ENCODE peak calls at places on chromosomes 1 and 21, in ten cellular contexts. One of them, this sample, is unnamed.

GRCh38 chr21:25424674-25425073 is 182.6 kb downstream of the MRPL39 start:
- DNase-seq in T-cell: no peak
- DNase-seq in SW480: no peak
- DNase-seq in stomach: no peak
- DNase-seq in stimulated activated CD4-positive, alpha-beta T cell treated with anti-CD3 and anti-CD28 coated beads, Interleukin-4, amount 100 ng/mL, for 24 hours: no peak
- DNase-seq in central memory CD4-positive, alpha-beta T cell: no peak
- DNase-seq in type B pancreatic cell: no peak
- DNase-seq in KBM-7: no peak
- DNase-seq in Right ventricle myocardium superior: no peak
- DNase-seq in HCT116: no peak
- DNase-seq in this sample: no peak

GRCh38 chr1:183443025-183443424 is 24.8 kb upstream of the NMNAT2 start:
- DNase-seq in T-cell: no peak
- DNase-seq in SW480: no peak
- DNase-seq in stomach: no peak
- DNase-seq in stimulated activated CD4-positive, alpha-beta T cell treated with anti-CD3 and anti-CD28 coated beads, Interleukin-4, amount 100 ng/mL, for 24 hours: no peak
- DNase-seq in central memory CD4-positive, alpha-beta T cell: no peak
- DNase-seq in type B pancreatic cell: no peak
- DNase-seq in KBM-7: no peak
- DNase-seq in Right ventricle myocardium superior: no peak
- DNase-seq in HCT116: no peak
- DNase-seq in this sample: no peak

GRCh38 chr1:218933526-218933925 is 240.2 kb upstream of the LYPLAL1 start:
- DNase-seq in T-cell: no peak
- DNase-seq in SW480: no peak
- DNase-seq in stomach: no peak
- DNase-seq in stimulated activated CD4-positive, alpha-beta T cell treated with anti-CD3 and anti-CD28 coated beads, Interleukin-4, amount 100 ng/mL, for 24 hours: no peak
- DNase-seq in central memory CD4-positive, alpha-beta T cell: no peak
- DNase-seq in type B pancreatic cell: no peak
- DNase-seq in KBM-7: no peak
- DNase-seq in Right ventricle myocardium superior: no peak
- DNase-seq in HCT116: no peak
- DNase-seq in this sample: no peak

GRCh38 chr21:40707271-40707670 is 139.7 kb downstream of the DSCAM start:
- DNase-seq in T-cell: no peak
- DNase-seq in SW480: peak
- DNase-seq in stomach: no peak
- DNase-seq in stimulated activated CD4-positive, alpha-beta T cell treated with anti-CD3 and anti-CD28 coated beads, Interleukin-4, amount 100 ng/mL, for 24 hours: no peak
- DNase-seq in central memory CD4-positive, alpha-beta T cell: no peak
- DNase-seq in type B pancreatic cell: no peak
- DNase-seq in KBM-7: no peak
- DNase-seq in Right ventricle myocardium superior: no peak
- DNase-seq in HCT116: no peak
- DNase-seq in this sample: no peak

GRCh38 chr1:85894651-85895050 is 186.4 kb upstream of the ZNHIT6 start:
- DNase-seq in T-cell: no peak
- DNase-seq in SW480: no peak
- DNase-seq in stomach: no peak
- DNase-seq in stimulated activated CD4-positive, alpha-beta T cell treated with anti-CD3 and anti-CD28 coated beads, Interleukin-4, amount 100 ng/mL, for 24 hours: no peak
- DNase-seq in central memory CD4-positive, alpha-beta T cell: no peak
- DNase-seq in type B pancreatic cell: no peak
- DNase-seq in KBM-7: peak
- DNase-seq in Right ventricle myocardium superior: peak
- DNase-seq in HCT116: peak
- DNase-seq in this sample: no peak

GRCh38 chr1:26475989-26476388 is 3.7 kb downstream of the HMGN2 start:
- DNase-seq in T-cell: no peak
- DNase-seq in SW480: no peak
- DNase-seq in stomach: no peak
- DNase-seq in stimulated activated CD4-positive, alpha-beta T cell treated with anti-CD3 and anti-CD28 coated beads, Interleukin-4, amount 100 ng/mL, for 24 hours: no peak
- DNase-seq in central memory CD4-positive, alpha-beta T cell: no peak
- DNase-seq in type B pancreatic cell: no peak
- DNase-seq in KBM-7: no peak
- DNase-seq in Right ventricle myocardium superior: no peak
- DNase-seq in HCT116: no peak
- DNase-seq in this sample: no peak

GRCh38 chr1:9652379-9653194 is 1.1 kb downstream of the PIK3CD start:
- DNase-seq in T-cell: peak
- DNase-seq in SW480: no peak
- DNase-seq in stomach: peak
- DNase-seq in stimulated activated CD4-positive, alpha-beta T cell treated with anti-CD3 and anti-CD28 coated beads, Interleukin-4, amount 100 ng/mL, for 24 hours: peak
- DNase-seq in central memory CD4-positive, alpha-beta T cell: peak
- DNase-seq in type B pancreatic cell: no peak
- DNase-seq in KBM-7: peak
- DNase-seq in Right ventricle myocardium superior: peak
- DNase-seq in HCT116: no peak
- DNase-seq in this sample: peak

GRCh38 chr1:37498872-37499617 is 15.5 kb downstream of the MEAF6 start:
- DNase-seq in T-cell: no peak
- DNase-seq in SW480: no peak
- DNase-seq in stomach: peak
- DNase-seq in stimulated activated CD4-positive, alpha-beta T cell treated with anti-CD3 and anti-CD28 coated beads, Interleukin-4, amount 100 ng/mL, for 24 hours: no peak
- DNase-seq in central memory CD4-positive, alpha-beta T cell: no peak
- DNase-seq in type B pancreatic cell: no peak
- DNase-seq in KBM-7: no peak
- DNase-seq in Right ventricle myocardium superior: no peak
- DNase-seq in HCT116: no peak
- DNase-seq in this sample: no peak

GRCh38 chr1:48869116-48869893 is 92.6 kb upstream of the BEND5 start:
- DNase-seq in T-cell: no peak
- DNase-seq in SW480: no peak
- DNase-seq in stomach: no peak
- DNase-seq in stimulated activated CD4-positive, alpha-beta T cell treated with anti-CD3 and anti-CD28 coated beads, Interleukin-4, amount 100 ng/mL, for 24 hours: no peak
- DNase-seq in central memory CD4-positive, alpha-beta T cell: no peak
- DNase-seq in type B pancreatic cell: no peak
- DNase-seq in KBM-7: peak
- DNase-seq in Right ventricle myocardium superior: no peak
- DNase-seq in HCT116: no peak
- DNase-seq in this sample: no peak

GRCh38 chr1:178223289-178223688 is 129.4 kb downstream of the RASAL2 start:
- DNase-seq in T-cell: no peak
- DNase-seq in SW480: no peak
- DNase-seq in stomach: no peak
- DNase-seq in stimulated activated CD4-positive, alpha-beta T cell treated with anti-CD3 and anti-CD28 coated beads, Interleukin-4, amount 100 ng/mL, for 24 hours: no peak
- DNase-seq in central memory CD4-positive, alpha-beta T cell: no peak
- DNase-seq in type B pancreatic cell: no peak
- DNase-seq in KBM-7: no peak
- DNase-seq in Right ventricle myocardium superior: no peak
- DNase-seq in HCT116: no peak
- DNase-seq in this sample: no peak

GRCh38 chr1:244761279-244761678 is 74.2 kb upstream of the COX20 start:
- DNase-seq in T-cell: no peak
- DNase-seq in SW480: no peak
- DNase-seq in stomach: no peak
- DNase-seq in stimulated activated CD4-positive, alpha-beta T cell treated with anti-CD3 and anti-CD28 coated beads, Interleukin-4, amount 100 ng/mL, for 24 hours: no peak
- DNase-seq in central memory CD4-positive, alpha-beta T cell: no peak
- DNase-seq in type B pancreatic cell: no peak
- DNase-seq in KBM-7: peak
- DNase-seq in Right ventricle myocardium superior: no peak
- DNase-seq in HCT116: no peak
- DNase-seq in this sample: no peak

GRCh38 chr1:19563336-19564097 is 78.2 kb upstream of the CAPZB start:
- DNase-seq in T-cell: no peak
- DNase-seq in SW480: no peak
- DNase-seq in stomach: peak
- DNase-seq in stimulated activated CD4-positive, alpha-beta T cell treated with anti-CD3 and anti-CD28 coated beads, Interleukin-4, amount 100 ng/mL, for 24 hours: no peak
- DNase-seq in central memory CD4-positive, alpha-beta T cell: no peak
- DNase-seq in type B pancreatic cell: no peak
- DNase-seq in KBM-7: no peak
- DNase-seq in Right ventricle myocardium superior: peak
- DNase-seq in HCT116: no peak
- DNase-seq in this sample: no peak

GRCh38 chr1:36151845-36152203 is 2.5 kb upstream of the TRAPPC3 start:
- DNase-seq in T-cell: peak
- DNase-seq in SW480: no peak
- DNase-seq in stomach: no peak
- DNase-seq in stimulated activated CD4-positive, alpha-beta T cell treated with anti-CD3 and anti-CD28 coated beads, Interleukin-4, amount 100 ng/mL, for 24 hours: peak
- DNase-seq in central memory CD4-positive, alpha-beta T cell: peak
- DNase-seq in type B pancreatic cell: no peak
- DNase-seq in KBM-7: peak
- DNase-seq in Right ventricle myocardium superior: peak
- DNase-seq in HCT116: no peak
- DNase-seq in this sample: peak

GRCh38 chr1:150576794-150577556 is 2.4 kb downstream of the MCL1 start:
- DNase-seq in T-cell: no peak
- DNase-seq in SW480: no peak
- DNase-seq in stomach: no peak
- DNase-seq in stimulated activated CD4-positive, alpha-beta T cell treated with anti-CD3 and anti-CD28 coated beads, Interleukin-4, amount 100 ng/mL, for 24 hours: no peak
- DNase-seq in central memory CD4-positive, alpha-beta T cell: no peak
- DNase-seq in type B pancreatic cell: no peak
- DNase-seq in KBM-7: no peak
- DNase-seq in Right ventricle myocardium superior: no peak
- DNase-seq in HCT116: no peak
- DNase-seq in this sample: no peak

GRCh38 chr21:33238565-33239255 is 9.0 kb downstream of the IFNAR2 start:
- DNase-seq in T-cell: no peak
- DNase-seq in SW480: no peak
- DNase-seq in stomach: no peak
- DNase-seq in stimulated activated CD4-positive, alpha-beta T cell treated with anti-CD3 and anti-CD28 coated beads, Interleukin-4, amount 100 ng/mL, for 24 hours: no peak
- DNase-seq in central memory CD4-positive, alpha-beta T cell: peak
- DNase-seq in type B pancreatic cell: no peak
- DNase-seq in KBM-7: no peak
- DNase-seq in Right ventricle myocardium superior: no peak
- DNase-seq in HCT116: no peak
- DNase-seq in this sample: peak

GRCh38 chr1:48182441-48182840 is 40.1 kb upstream of the SLC5A9 start:
- DNase-seq in T-cell: no peak
- DNase-seq in SW480: peak
- DNase-seq in stomach: no peak
- DNase-seq in stimulated activated CD4-positive, alpha-beta T cell treated with anti-CD3 and anti-CD28 coated beads, Interleukin-4, amount 100 ng/mL, for 24 hours: no peak
- DNase-seq in central memory CD4-positive, alpha-beta T cell: no peak
- DNase-seq in type B pancreatic cell: no peak
- DNase-seq in KBM-7: no peak
- DNase-seq in Right ventricle myocardium superior: no peak
- DNase-seq in HCT116: no peak
- DNase-seq in this sample: no peak

GRCh38 chr21:22311741-22312462 is 1313.7 kb downstream of the NCAM2 start:
- DNase-seq in T-cell: no peak
- DNase-seq in SW480: no peak
- DNase-seq in stomach: no peak
- DNase-seq in stimulated activated CD4-positive, alpha-beta T cell treated with anti-CD3 and anti-CD28 coated beads, Interleukin-4, amount 100 ng/mL, for 24 hours: no peak
- DNase-seq in central memory CD4-positive, alpha-beta T cell: no peak
- DNase-seq in type B pancreatic cell: no peak
- DNase-seq in KBM-7: no peak
- DNase-seq in Right ventricle myocardium superior: no peak
- DNase-seq in HCT116: no peak
- DNase-seq in this sample: no peak

GRCh38 chr1:218742478-218743260 is 397.5 kb downstream of the TGFB2 start:
- DNase-seq in T-cell: no peak
- DNase-seq in SW480: no peak
- DNase-seq in stomach: no peak
- DNase-seq in stimulated activated CD4-positive, alpha-beta T cell treated with anti-CD3 and anti-CD28 coated beads, Interleukin-4, amount 100 ng/mL, for 24 hours: no peak
- DNase-seq in central memory CD4-positive, alpha-beta T cell: no peak
- DNase-seq in type B pancreatic cell: no peak
- DNase-seq in KBM-7: no peak
- DNase-seq in Right ventricle myocardium superior: no peak
- DNase-seq in HCT116: no peak
- DNase-seq in this sample: no peak

GRCh38 chr1:64328195-64328594 is 124.8 kb downstream of the UBE2U start:
- DNase-seq in T-cell: no peak
- DNase-seq in SW480: no peak
- DNase-seq in stomach: no peak
- DNase-seq in stimulated activated CD4-positive, alpha-beta T cell treated with anti-CD3 and anti-CD28 coated beads, Interleukin-4, amount 100 ng/mL, for 24 hours: no peak
- DNase-seq in central memory CD4-positive, alpha-beta T cell: no peak
- DNase-seq in type B pancreatic cell: no peak
- DNase-seq in KBM-7: no peak
- DNase-seq in Right ventricle myocardium superior: no peak
- DNase-seq in HCT116: no peak
- DNase-seq in this sample: no peak

GRCh38 chr1:179968284-179968993 is 13.8 kb downstream of the CEP350 start:
- DNase-seq in T-cell: no peak
- DNase-seq in SW480: no peak
- DNase-seq in stomach: no peak
- DNase-seq in stimulated activated CD4-positive, alpha-beta T cell treated with anti-CD3 and anti-CD28 coated beads, Interleukin-4, amount 100 ng/mL, for 24 hours: no peak
- DNase-seq in central memory CD4-positive, alpha-beta T cell: no peak
- DNase-seq in type B pancreatic cell: no peak
- DNase-seq in KBM-7: no peak
- DNase-seq in Right ventricle myocardium superior: no peak
- DNase-seq in HCT116: no peak
- DNase-seq in this sample: no peak

GRCh38 chr1:225426395-225427248 is 1.2 kb downstream of the LBR start:
- DNase-seq in T-cell: no peak
- DNase-seq in SW480: peak
- DNase-seq in stomach: no peak
- DNase-seq in stimulated activated CD4-positive, alpha-beta T cell treated with anti-CD3 and anti-CD28 coated beads, Interleukin-4, amount 100 ng/mL, for 24 hours: peak
- DNase-seq in central memory CD4-positive, alpha-beta T cell: peak
- DNase-seq in type B pancreatic cell: no peak
- DNase-seq in KBM-7: peak
- DNase-seq in Right ventricle myocardium superior: no peak
- DNase-seq in HCT116: no peak
- DNase-seq in this sample: peak

GRCh38 chr1:227924168-227924837 is 23.4 kb downstream of the WNT9A start:
- DNase-seq in T-cell: no peak
- DNase-seq in SW480: no peak
- DNase-seq in stomach: no peak
- DNase-seq in stimulated activated CD4-positive, alpha-beta T cell treated with anti-CD3 and anti-CD28 coated beads, Interleukin-4, amount 100 ng/mL, for 24 hours: no peak
- DNase-seq in central memory CD4-positive, alpha-beta T cell: no peak
- DNase-seq in type B pancreatic cell: no peak
- DNase-seq in KBM-7: no peak
- DNase-seq in Right ventricle myocardium superior: peak
- DNase-seq in HCT116: no peak
- DNase-seq in this sample: no peak

GRCh38 chr1:91487469-91487868 is 13.2 kb upstream of the CDC7 start:
- DNase-seq in T-cell: no peak
- DNase-seq in SW480: no peak
- DNase-seq in stomach: no peak
- DNase-seq in stimulated activated CD4-positive, alpha-beta T cell treated with anti-CD3 and anti-CD28 coated beads, Interleukin-4, amount 100 ng/mL, for 24 hours: no peak
- DNase-seq in central memory CD4-positive, alpha-beta T cell: no peak
- DNase-seq in type B pancreatic cell: no peak
- DNase-seq in KBM-7: peak
- DNase-seq in Right ventricle myocardium superior: no peak
- DNase-seq in HCT116: no peak
- DNase-seq in this sample: no peak

GRCh38 chr1:79811173-79811572 is 804.6 kb upstream of the ADGRL4 start:
- DNase-seq in T-cell: no peak
- DNase-seq in SW480: no peak
- DNase-seq in stomach: no peak
- DNase-seq in stimulated activated CD4-positive, alpha-beta T cell treated with anti-CD3 and anti-CD28 coated beads, Interleukin-4, amount 100 ng/mL, for 24 hours: no peak
- DNase-seq in central memory CD4-positive, alpha-beta T cell: no peak
- DNase-seq in type B pancreatic cell: no peak
- DNase-seq in KBM-7: no peak
- DNase-seq in Right ventricle myocardium superior: no peak
- DNase-seq in HCT116: no peak
- DNase-seq in this sample: no peak

GRCh38 chr1:1554550-1554925 is 14.1 kb upstream of the TMEM240 start:
- DNase-seq in T-cell: no peak
- DNase-seq in SW480: peak
- DNase-seq in stomach: no peak
- DNase-seq in stimulated activated CD4-positive, alpha-beta T cell treated with anti-CD3 and anti-CD28 coated beads, Interleukin-4, amount 100 ng/mL, for 24 hours: no peak
- DNase-seq in central memory CD4-positive, alpha-beta T cell: no peak
- DNase-seq in type B pancreatic cell: no peak
- DNase-seq in KBM-7: no peak
- DNase-seq in Right ventricle myocardium superior: no peak
- DNase-seq in HCT116: no peak
- DNase-seq in this sample: no peak

GRCh38 chr1:37238376-37239224 is 204.3 kb upstream of the GRIK3 start:
- DNase-seq in T-cell: no peak
- DNase-seq in SW480: no peak
- DNase-seq in stomach: no peak
- DNase-seq in stimulated activated CD4-positive, alpha-beta T cell treated with anti-CD3 and anti-CD28 coated beads, Interleukin-4, amount 100 ng/mL, for 24 hours: no peak
- DNase-seq in central memory CD4-positive, alpha-beta T cell: no peak
- DNase-seq in type B pancreatic cell: no peak
- DNase-seq in KBM-7: no peak
- DNase-seq in Right ventricle myocardium superior: no peak
- DNase-seq in HCT116: no peak
- DNase-seq in this sample: no peak

GRCh38 chr1:99119193-99119592 is 114.5 kb upstream of the PLPPR5 start:
- DNase-seq in T-cell: no peak
- DNase-seq in SW480: no peak
- DNase-seq in stomach: no peak
- DNase-seq in stimulated activated CD4-positive, alpha-beta T cell treated with anti-CD3 and anti-CD28 coated beads, Interleukin-4, amount 100 ng/mL, for 24 hours: no peak
- DNase-seq in central memory CD4-positive, alpha-beta T cell: no peak
- DNase-seq in type B pancreatic cell: no peak
- DNase-seq in KBM-7: no peak
- DNase-seq in Right ventricle myocardium superior: no peak
- DNase-seq in HCT116: no peak
- DNase-seq in this sample: no peak

GRCh38 chr1:172417552-172417951 is 2.9 kb upstream of the C1orf105 start:
- DNase-seq in T-cell: no peak
- DNase-seq in SW480: no peak
- DNase-seq in stomach: no peak
- DNase-seq in stimulated activated CD4-positive, alpha-beta T cell treated with anti-CD3 and anti-CD28 coated beads, Interleukin-4, amount 100 ng/mL, for 24 hours: no peak
- DNase-seq in central memory CD4-positive, alpha-beta T cell: no peak
- DNase-seq in type B pancreatic cell: no peak
- DNase-seq in KBM-7: no peak
- DNase-seq in Right ventricle myocardium superior: no peak
- DNase-seq in HCT116: no peak
- DNase-seq in this sample: no peak